ENCODE peak calls at places on chromosome 1, in nine cellular contexts. U is RPMI8226; E is HTR-8/SVneo; H is left colon; D is stimulated activated CD4-positive, alpha-beta T cell treated with anti-CD3 and anti-CD28 coated beads, Interleukin-1b, Interleukin-23, amount 100 ng/mL, for 24 hours; X is prostate gland; K is ovary; B is fibroblast of the aortic adventitia; A is mucosa of descending colon. I is an unnamed sample.

GRCh38 chr1:156608981-156609380 is 7.7 kb upstream of the GPATCH4 start:
- DNase-seq in U (peak; percentile 81), E (peak; percentile 33), H (no peak), D (no peak), X (no peak), K (no peak), B (no peak), A (no peak), I (peak; percentile 43)

GRCh38 chr1:50969611-50970507 is at the start of gene CDKN2C:
- DNase-seq in U (no peak), E (peak; percentile 60), H (peak; percentile 83), D (no peak), X (peak; percentile 79), K (peak; percentile 79), B (peak; percentile 92), A (peak; percentile 66), I (peak; percentile 77)

GRCh38 chr1:9731561-9731960 is 80.0 kb downstream of the PIK3CD start:
- DNase-seq in U (no peak), E (no peak), H (no peak), D (no peak), X (no peak), K (no peak), B (no peak), A (no peak), I (no peak)

GRCh38 chr1:207459008-207459407 is 4.9 kb downstream of the CR2 start:
- DNase-seq in U (no peak), E (no peak), H (no peak), D (no peak), X (no peak), K (no peak), B (no peak), A (no peak), I (no peak)

GRCh38 chr1:42913426-42914091 is 45.1 kb downstream of the SLC2A1 start:
- DNase-seq in U (peak; percentile 77), E (peak; percentile 41), H (no peak), D (no peak), X (peak; percentile 61), K (no peak), B (peak; percentile 89), A (no peak), I (peak; percentile 64)

GRCh38 chr1:172154571-172154970 is 265.9 kb upstream of the C1orf105 start:
- DNase-seq in U (no peak), E (peak; percentile 34), H (no peak), D (no peak), X (no peak), K (no peak), B (peak; percentile 78), A (no peak), I (no peak)

GRCh38 chr1:111955755-111956154 is 33.7 kb downstream of the KCND3 start:
- DNase-seq in U (no peak), E (no peak), H (no peak), D (no peak), X (no peak), K (no peak), B (peak; percentile 2), A (no peak), I (no peak)

GRCh38 chr1:100034465-100034864 is 64.7 kb downstream of the SLC35A3 start:
- DNase-seq in U (peak; percentile 5), E (no peak), H (no peak), D (no peak), X (no peak), K (no peak), B (peak; percentile 48), A (no peak), I (no peak)

GRCh38 chr1:218715961-218716669 is 371.0 kb downstream of the TGFB2 start:
- DNase-seq in U (no peak), E (no peak), H (no peak), D (no peak), X (no peak), K (no peak), B (no peak), A (no peak), I (no peak)

GRCh38 chr1:11784993-11785769 is 20.6 kb downstream of the MTHFR start:
- DNase-seq in U (peak; percentile 69), E (peak; percentile 66), H (peak; percentile 54), D (no peak), X (peak; percentile 49), K (peak; percentile 76), B (peak; percentile 54), A (peak; percentile 79), I (peak; percentile 77)

GRCh38 chr1:115840615-115841460 is at the start of gene NHLH2:
- DNase-seq in U (no peak), E (no peak), H (no peak), D (no peak), X (no peak), K (no peak), B (no peak), A (no peak), I (no peak)

GRCh38 chr1:11690669-11691301 is 725 bp upstream of the DRAXIN start:
- DNase-seq in U (peak; percentile 52), E (no peak), H (no peak), D (no peak), X (no peak), K (no peak), B (no peak), A (no peak), I (no peak)

GRCh38 chr1:55262822-55263221 is 47.7 kb upstream of the USP24 start:
- DNase-seq in U (peak; percentile 76), E (no peak), H (no peak), D (no peak), X (no peak), K (no peak), B (peak; percentile 63), A (no peak), I (no peak)

GRCh38 chr1:171245458-171246064 is 2.7 kb upstream of the FMO1 start:
- DNase-seq in U (peak; percentile 49), E (no peak), H (no peak), D (no peak), X (peak; percentile 35), K (no peak), B (peak; percentile 69), A (no peak), I (peak; percentile 28)

GRCh38 chr1:171817511-171818265 is 23.6 kb upstream of the DNM3 start:
- DNase-seq in U (no peak), E (peak; percentile 60), H (no peak), D (no peak), X (no peak), K (no peak), B (peak; percentile 47), A (no peak), I (peak; percentile 8)

GRCh38 chr1:84260852-84261518 is 40.5 kb upstream of the SAMD13 start:
- DNase-seq in U (no peak), E (no peak), H (no peak), D (no peak), X (no peak), K (no peak), B (no peak), A (no peak), I (no peak)

GRCh38 chr1:94654031-94654430 is 112.5 kb upstream of the F3 start:
- DNase-seq in U (no peak), E (peak; percentile 32), H (no peak), D (no peak), X (peak; percentile 67), K (no peak), B (no peak), A (no peak), I (no peak)

GRCh38 chr1:76713535-76713934 is 153.7 kb upstream of the ST6GALNAC5 start:
- DNase-seq in U (no peak), E (no peak), H (no peak), D (no peak), X (no peak), K (no peak), B (no peak), A (no peak), I (no peak)

GRCh38 chr1:204190212-204191211 is 5.8 kb downstream of the KISS1 start:
- DNase-seq in U (no peak), E (no peak), H (peak; percentile 71), D (no peak), X (no peak), K (peak; percentile 73), B (peak; percentile 56), A (peak; percentile 54), I (peak; percentile 71)

GRCh38 chr1:64084451-64084850 is 119.0 kb upstream of the UBE2U start:
- DNase-seq in U (no peak), E (no peak), H (no peak), D (no peak), X (no peak), K (no peak), B (no peak), A (no peak), I (no peak)

GRCh38 chr1:111976332-111976731 is 13.1 kb downstream of the KCND3 start:
- DNase-seq in U (no peak), E (no peak), H (no peak), D (no peak), X (peak; percentile 31), K (no peak), B (no peak), A (no peak), I (no peak)

GRCh38 chr1:6675936-6676335 is 25.7 kb downstream of the DNAJC11 start:
- DNase-seq in U (no peak), E (no peak), H (no peak), D (no peak), X (no peak), K (no peak), B (no peak), A (no peak), I (no peak)

GRCh38 chr1:228867093-228867950 is 132.0 kb downstream of the RHOU start:
- DNase-seq in U (peak; percentile 38), E (no peak), H (no peak), D (no peak), X (no peak), K (no peak), B (no peak), A (no peak), I (no peak)

GRCh38 chr1:15191785-15192184 is 38.2 kb downstream of the TMEM51 start:
- DNase-seq in U (no peak), E (no peak), H (no peak), D (no peak), X (no peak), K (no peak), B (no peak), A (no peak), I (no peak)

GRCh38 chr1:71019248-71019647 is 28.4 kb downstream of the PTGER3 start:
- DNase-seq in U (no peak), E (no peak), H (no peak), D (no peak), X (no peak), K (no peak), B (no peak), A (no peak), I (no peak)

GRCh38 chr1:219702551-219703215 is 89.8 kb upstream of the ZC3H11B start:
- DNase-seq in U (no peak), E (no peak), H (no peak), D (no peak), X (no peak), K (no peak), B (peak; percentile 73), A (no peak), I (no peak)

GRCh38 chr1:226220473-226221189 is 2.8 kb upstream of the MIXL1 start:
- DNase-seq in U (no peak), E (no peak), H (no peak), D (no peak), X (no peak), K (no peak), B (no peak), A (no peak), I (no peak)

GRCh38 chr1:2091611-2092604 is 41.7 kb downstream of the PRKCZ start:
- DNase-seq in U (peak; percentile 68), E (no peak), H (peak; percentile 70), D (peak; percentile 27), X (no peak), K (no peak), B (peak; percentile 9), A (peak; percentile 82), I (peak; percentile 80)

GRCh38 chr1:209387969-209388329 is 195.6 kb upstream of the CAMK1G start:
- DNase-seq in U (no peak), E (no peak), H (no peak), D (no peak), X (no peak), K (no peak), B (peak; percentile 51), A (no peak), I (no peak)

GRCh38 chr1:195394567-195394966 is 1213.7 kb downstream of the KCNT2 start:
- DNase-seq in U (no peak), E (no peak), H (no peak), D (no peak), X (no peak), K (no peak), B (no peak), A (no peak), I (no peak)

GRCh38 chr1:17676387-17677060 is 78.6 kb upstream of the ACTL8 start:
- DNase-seq in U (no peak), E (no peak), H (no peak), D (no peak), X (no peak), K (no peak), B (no peak), A (no peak), I (no peak)

I was measured in transverse colon.